ENCODE peak calls at places on chromosomes 3 and 15, in five cellular contexts. V is IMR-90, O is neuronal stem cell, B is trophoblast cell, W is H1. H is an unnamed sample.

GRCh38 chr3:153373571-153373970 is 211.5 kb downstream of the RAP2B start:
- DNase-seq in O (no peak), B (no peak), W (no peak), V (peak; percentile 17), H (no peak)

GRCh38 chr3:78858910-78859309 is 908.9 kb downstream of the ROBO1 start:
- DNase-seq in O (no peak), W (no peak), B (no peak), V (no peak), H (peak; percentile 53)

GRCh38 chr3:14261229-14261628 is 82.6 kb downstream of the LSM3 start:
- DNase-seq in V (peak; percentile 77), O (peak; percentile 80), B (peak; percentile 76), W (peak; percentile 97), H (peak; percentile 77)

GRCh38 chr15:101099183-101099582 is 152.7 kb downstream of the CHSY1 start:
- DNase-seq in B (no peak), V (no peak), W (no peak), O (no peak), H (no peak)

GRCh38 chr3:106734712-106735111 is 642.5 kb upstream of the CCDC54 start:
- DNase-seq in V (no peak), O (no peak), B (no peak), W (no peak), H (no peak)

GRCh38 chr15:101275018-101275417 is 2.3 kb downstream of the SELENOS start:
- DNase-seq in W (no peak), V (no peak), B (no peak), O (no peak), H (no peak)

GRCh38 chr3:48898383-48899234 is at the start of gene SLC25A20:
- DNase-seq in V (peak; percentile 78), W (peak; percentile 95), O (peak; percentile 57), B (peak; percentile 96), H (peak; percentile 82)

GRCh38 chr3:148861277-148861869 is 3.7 kb upstream of the CPA3 start:
- DNase-seq in O (peak; percentile 9), V (peak; percentile 54), W (no peak), B (no peak), H (peak; percentile 50)

GRCh38 chr3:22372292-22372949 is 621.4 kb upstream of the ZNF385D start:
- DNase-seq in W (peak; percentile 68), O (peak; percentile 38), B (no peak), V (no peak), H (no peak)

GRCh38 chr3:58577269-58577821 is at the start of gene FAM107A:
- DNase-seq in B (no peak), V (peak; percentile 49), W (peak; percentile 59), O (no peak), H (no peak)

GRCh38 chr3:42036483-42036823 is 54.7 kb upstream of the TRAK1 start:
- DNase-seq in O (no peak), V (peak; percentile 97), B (peak; percentile 75), W (no peak), H (peak; percentile 98)

GRCh38 chr15:60006808-60007346 is 2.8 kb downstream of the FOXB1 start:
- DNase-seq in V (no peak), O (no peak), W (no peak), B (no peak), H (no peak)

GRCh38 chr15:96367436-96368200 is 37.1 kb downstream of the NR2F2 start:
- DNase-seq in V (no peak), O (no peak), W (peak; percentile 57), B (no peak), H (peak; percentile 10)

GRCh38 chr15:100261302-100262240 is 80.2 kb downstream of the ADAMTS17 start:
- DNase-seq in V (no peak), W (peak; percentile 28), O (no peak), B (no peak), H (no peak)

GRCh38 chr3:47542614-47543173 is 29.2 kb upstream of the ELP6 start:
- DNase-seq in W (no peak), V (peak; percentile 16), O (no peak), B (no peak), H (no peak)

GRCh38 chr15:85047271-85047948 is 65.8 kb downstream of the PDE8A start:
- DNase-seq in B (peak; percentile 33), O (no peak), W (no peak), V (peak; percentile 99), H (peak; percentile 99)

DNA sequence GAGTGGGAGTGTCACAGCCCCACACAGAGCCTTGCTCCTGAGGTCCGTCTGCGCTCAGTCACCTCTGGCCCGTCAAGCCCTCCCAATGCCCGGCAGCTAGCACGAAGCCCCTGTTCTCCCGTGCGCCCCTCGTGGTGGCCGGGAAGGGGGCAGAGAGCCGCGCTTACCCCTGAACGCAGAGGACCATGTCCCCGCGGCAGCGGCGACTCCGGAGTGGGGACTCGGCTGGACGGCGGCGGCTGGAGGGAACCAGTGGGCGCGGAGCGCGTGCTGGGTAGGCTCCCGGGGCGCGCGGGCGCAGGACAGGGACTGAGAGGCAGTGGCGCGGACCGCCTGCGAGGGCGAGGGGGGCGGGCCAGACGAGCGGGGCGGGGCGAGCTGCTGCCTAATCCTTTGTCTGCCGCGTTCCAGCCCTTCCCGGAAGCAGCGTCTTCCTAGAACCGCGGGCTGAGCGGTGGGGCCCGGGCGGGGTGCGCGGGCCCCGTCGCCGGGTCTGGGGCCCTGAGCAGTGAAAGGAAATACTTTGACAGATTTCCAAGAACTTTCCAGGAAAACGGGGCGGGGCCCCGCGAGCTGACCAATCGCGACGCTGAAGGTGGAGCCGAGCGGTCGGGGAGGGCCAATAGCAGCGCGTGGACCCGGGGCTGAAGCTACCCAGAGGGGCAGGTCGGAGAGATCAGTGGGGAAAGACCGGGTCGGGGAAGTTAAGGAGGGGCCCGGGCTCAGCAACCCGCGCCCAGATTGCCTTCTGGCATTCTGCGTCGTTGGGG is at the start of gene CISH:
- DNase-seq in V (peak; percentile 91), W (peak; percentile 97), O (peak; percentile 92), B (peak; percentile 98), H (peak; percentile 98)
- H2AFZ ChIP-seq in V (peak within 1 kb of the TSS; percentile 94), W (no peak within 1 kb of the TSS), O (peak within 1 kb of the TSS; percentile 96), B (peak within 1 kb of the TSS; percentile 65), H (peak within 1 kb of the TSS; percentile 20)

DNA sequence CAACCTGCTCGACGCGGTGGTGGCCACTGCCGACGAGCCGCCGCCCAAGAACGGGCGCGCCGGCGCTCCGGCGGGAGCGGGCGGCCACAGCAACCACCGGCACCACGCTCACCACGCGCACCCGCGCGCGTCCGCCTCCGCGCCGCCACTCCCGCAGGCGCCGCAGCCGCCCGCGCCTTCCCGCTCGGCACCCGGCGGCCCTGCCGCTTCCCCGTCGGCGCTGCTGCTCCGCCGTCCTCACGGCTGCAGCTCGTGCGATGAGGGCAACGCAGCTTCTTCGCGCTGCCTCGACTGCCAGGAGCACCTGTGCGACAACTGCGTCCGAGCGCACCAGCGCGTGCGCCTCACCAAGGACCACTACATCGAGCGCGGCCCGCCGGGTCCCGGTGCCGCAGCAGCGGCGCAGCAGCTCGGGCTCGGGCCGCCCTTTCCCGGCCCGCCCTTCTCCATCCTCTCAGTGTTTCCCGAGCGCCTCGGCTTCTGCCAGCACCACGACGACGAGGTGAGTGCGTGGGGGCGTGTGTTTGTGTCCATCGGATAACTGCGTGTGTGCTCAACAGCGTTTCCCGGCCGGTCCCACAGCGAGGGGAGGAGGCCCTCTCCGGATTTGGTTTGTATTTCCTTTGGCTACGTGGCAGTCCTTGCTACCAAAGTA is 761 bp downstream of the TRIM71 start:
- DNase-seq in B (peak; percentile 44), W (no peak), O (no peak), V (no peak), H (no peak)
- H3K14ac ChIP-seq in B (peak overlapping the region; percentile 97), W (no peak overlapping the region), O (peak overlapping the region; percentile 97), V (no peak overlapping the region), H (no peak overlapping the region)

GRCh38 chr15:89161666-89162065 is 59.7 kb downstream of the RLBP1 start:
- DNase-seq in W (no peak), V (no peak), B (no peak), O (no peak), H (no peak)

GRCh38 chr15:89157918-89158564 is 63.3 kb downstream of the RLBP1 start:
- DNase-seq in O (no peak), W (no peak), B (no peak), V (no peak), H (no peak)

GRCh38 chr15:89155656-89156055 is 65.7 kb downstream of the RLBP1 start:
- DNase-seq in W (no peak), B (no peak), V (no peak), O (no peak), H (no peak)

GRCh38 chr15:89157061-89157460 is 64.3 kb downstream of the RLBP1 start:
- DNase-seq in O (no peak), V (no peak), W (no peak), B (no peak), H (no peak)
- H3K36me3 ChIP-seq in O (peaks cover 12% of the 10 kb centered on the region), V (peaks cover 24% of the 10 kb centered on the region), W (no peaks in the 10 kb centered on the region), B (peaks cover 5% of the 10 kb centered on the region), H (peaks cover 84% of the 10 kb centered on the region)

GRCh38 chr3:182451871-182452270 is 341.4 kb upstream of the ATP11B start:
- DNase-seq in V (no peak), W (no peak), O (peak; percentile 15), B (no peak), H (no peak)
- H2AFZ ChIP-seq in V (no peak overlapping the region), W (no peak overlapping the region), O (peak overlapping the region; percentile 77), B (no peak overlapping the region), H (no peak overlapping the region)

GRCh38 chr3:87977765-87978164 is 81.0 kb downstream of the CGGBP1 start:
- DNase-seq in W (no peak), B (no peak), O (no peak), V (no peak), H (no peak)
- H3K14ac ChIP-seq in W (no peak overlapping the region), B (no peak overlapping the region), O (no peak overlapping the region), V (no peak overlapping the region), H (no peak overlapping the region)

GRCh38 chr3:150419959-150420358 is 11.9 kb downstream of the TSC22D2 start:
- DNase-seq in B (no peak), W (no peak), O (no peak), V (no peak), H (no peak)
- H3K36me3 ChIP-seq in B (peaks cover 3% of the 10 kb centered on the region), W (no peaks in the 10 kb centered on the region), O (no peaks in the 10 kb centered on the region), V (no peaks in the 10 kb centered on the region), H (no peaks in the 10 kb centered on the region)

GRCh38 chr3:9715764-9716437 is 12.3 kb downstream of the CPNE9 start:
- DNase-seq in O (no peak), V (peak; percentile 90), B (peak; percentile 60), W (no peak), H (peak; percentile 87)
- H2AFZ ChIP-seq in O (peak overlapping the region; percentile 47), V (peak overlapping the region; percentile 21), B (no peak overlapping the region), W (no peak overlapping the region), H (no peak overlapping the region)

GRCh38 chr3:188053710-188054379 is 100.1 kb upstream of the LPP start:
- DNase-seq in O (no peak), B (no peak), V (no peak), W (no peak), H (no peak)

GRCh38 chr3:188049890-188050530 is 103.9 kb upstream of the LPP start:
- DNase-seq in W (no peak), O (no peak), V (no peak), B (no peak), H (no peak)

GRCh38 chr3:188052966-188053340 is 101.0 kb upstream of the LPP start:
- DNase-seq in W (no peak), V (no peak), O (no peak), B (no peak), H (no peak)

GRCh38 chr3:188052229-188052965 is 101.6 kb upstream of the LPP start:
- DNase-seq in B (no peak), O (peak; percentile 35), V (peak; percentile 32), W (peak; percentile 65), H (no peak)

GRCh38 chr3:188051801-188052228 is 102.1 kb upstream of the LPP start:
- DNase-seq in W (no peak), V (no peak), O (no peak), B (peak; percentile 74), H (no peak)
- H3K14ac ChIP-seq in W (no peak overlapping the region), V (no peak overlapping the region), O (no peak overlapping the region), B (peak overlapping the region; percentile 66), H (no peak overlapping the region)

GRCh38 chr15:57019496-57020160 is 101.2 kb downstream of the TCF12 start:
- DNase-seq in V (no peak), B (peak; percentile 31), O (no peak), W (no peak), H (no peak)
- H3K36me3 ChIP-seq in V (no peaks in the 10 kb centered on the region), B (no peaks in the 10 kb centered on the region), O (peaks cover 3% of the 10 kb centered on the region), W (no peaks in the 10 kb centered on the region), H (no peaks in the 10 kb centered on the region)